ENCODE peak calls at places on chromosomes 3 and 15, in seven cellular contexts. A, H, E, P, X, Z and D are unnamed samples.
A peak's percentile ranks its signal among the peaks of the same experiment; 100 is the strongest.

GRCh38 chr3:42709621-42710020 is 7.0 kb upstream of the HHATL start:
- DNase-seq in A (no peak), H (peak; percentile 5), E (no peak), P (no peak), X (peak; percentile 32), Z (no peak), D (no peak)

GRCh38 chr15:46815765-46816164 is 901.5 kb upstream of the SEMA6D start:
- DNase-seq in A (no peak), H (no peak), E (no peak), P (peak; percentile 50), X (no peak), Z (peak; percentile 16), D (no peak)

GRCh38 chr15:100725121-100726069 is 123.0 kb downstream of the ASB7 start:
- DNase-seq in A (no peak), H (no peak), E (peak; percentile 72), P (no peak), X (peak; percentile 48), Z (no peak), D (no peak)

GRCh38 chr3:55790596-55791350 is 303.7 kb upstream of the WNT5A start:
- DNase-seq in A (no peak), H (no peak), E (no peak), P (no peak), X (no peak), Z (no peak), D (no peak)

GRCh38 chr3:152460936-152461335 is 192.2 kb downstream of the MBNL1 start:
- DNase-seq in A (no peak), H (no peak), E (no peak), P (no peak), X (no peak), Z (no peak), D (no peak)

GRCh38 chr15:48566669-48567068 is 78.8 kb downstream of the FBN1 start:
- DNase-seq in A (no peak), H (no peak), E (no peak), P (no peak), X (no peak), Z (no peak), D (no peak)

GRCh38 chr3:7657214-7658112 is 796.5 kb downstream of the GRM7 start:
- DNase-seq in A (no peak), H (no peak), E (peak; percentile 56), P (no peak), X (no peak), Z (no peak), D (no peak)

GRCh38 chr3:171113716-171114115 is 87.2 kb upstream of the SLC2A2 start:
- DNase-seq in A (no peak), H (no peak), E (no peak), P (no peak), X (no peak), Z (no peak), D (no peak)

GRCh38 chr15:32855942-32856341 is 138.1 kb downstream of the GREM1 start:
- DNase-seq in A (peak; percentile 91), H (no peak), E (peak; percentile 96), P (no peak), X (no peak), Z (peak; percentile 7), D (no peak)